ENCODE peak calls at places on chromosomes 11 and 22, in five cellular contexts. H is neuronal stem cell, S is trophoblast cell, A is H9, Z is mesenchymal stem cell. W is an unnamed sample.
A peak's percentile ranks its signal among the peaks of the same experiment; 100 is the strongest.

GRCh38 chr11:68527585-68527984 is 67.0 kb downstream of the PPP6R3 start:
- DNase-seq in A (no peak), H (no peak), S (no peak), Z (no peak), W (no peak)

GRCh38 chr22:46273432-46274148 is 5.8 kb downstream of the TTC38 start:
- DNase-seq in H (no peak), A (no peak), Z (no peak), S (no peak), W (no peak)

GRCh38 chr22:40310081-40310770 is 36.1 kb upstream of the ADSL start:
- DNase-seq in H (no peak), A (no peak), Z (peak; percentile 76), S (peak; percentile 87), W (no peak)

GRCh38 chr11:28679795-28680194 is 571.6 kb downstream of the METTL15 start:
- DNase-seq in H (no peak), S (no peak), A (no peak), Z (peak; percentile 75), W (no peak)

GRCh38 chr11:73178092-73178539 is 36.0 kb upstream of the FCHSD2 start:
- DNase-seq in A (peak; percentile 77), H (peak; percentile 56), S (peak; percentile 49), Z (peak; percentile 70), W (peak; percentile 60)

GRCh38 chr11:92225563-92226308 is 1.1 kb downstream of the FAT3 start:
- DNase-seq in A (peak; percentile 64), S (no peak), Z (peak; percentile 5), H (peak; percentile 60), W (peak; percentile 77)

GRCh38 chr11:84193706-84194105 is 907.5 kb upstream of the CCDC90B start:
- DNase-seq in A (no peak), H (no peak), Z (no peak), S (no peak), W (no peak)

GRCh38 chr11:112179601-112180000 is 4.3 kb downstream of the BCO2 start:
- DNase-seq in Z (no peak), A (no peak), H (no peak), S (no peak), W (no peak)

GRCh38 chr11:86052697-86053641 is 15.9 kb downstream of the PICALM start:
- DNase-seq in H (no peak), S (peak; percentile 41), A (no peak), Z (no peak), W (no peak)

GRCh38 chr22:45224331-45224730 is 16.4 kb downstream of the KIAA0930 start:
- DNase-seq in S (no peak), Z (no peak), A (no peak), H (no peak), W (no peak)

GRCh38 chr11:33211588-33211987 is 45.6 kb upstream of the HIPK3 start:
- DNase-seq in Z (no peak), H (no peak), S (no peak), A (no peak), W (no peak)

GRCh38 chr11:8033312-8033715 is 46.2 kb downstream of the EIF3F start:
- DNase-seq in H (peak; percentile 73), A (peak; percentile 81), S (peak; percentile 39), Z (peak; percentile 81), W (peak; percentile 88)

GRCh38 chr11:100941033-100941432 is 188.6 kb downstream of the PGR start:
- DNase-seq in S (no peak), H (no peak), A (no peak), Z (no peak), W (no peak)

DNA sequence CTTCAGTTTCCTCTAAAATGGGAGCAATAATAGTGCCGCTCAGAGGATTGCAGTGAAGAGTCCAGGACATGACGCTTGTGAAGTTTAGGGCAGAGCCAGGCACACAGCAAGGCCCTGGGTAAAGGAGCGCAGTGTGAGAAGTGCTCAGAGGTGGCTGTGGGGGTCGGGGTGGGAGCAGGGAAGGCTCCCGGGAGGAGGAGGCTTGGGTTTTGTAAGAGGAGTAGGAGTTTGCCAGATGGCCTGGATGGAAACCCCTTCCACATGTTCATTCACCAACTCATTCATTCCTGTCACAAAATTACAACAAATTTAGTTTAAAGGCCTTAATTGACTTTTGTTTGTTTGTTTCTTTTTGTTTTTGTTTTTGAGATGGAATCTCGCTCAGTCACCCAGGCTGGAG is 17.0 kb downstream of the CRYBB2 start:
- DNase-seq in A (no peak), Z (no peak), H (no peak), S (no peak), W (no peak)
- H2AFZ ChIP-seq in A (no peak overlapping the region), Z (no peak overlapping the region), H (peak overlapping the region; percentile 82), S (peak overlapping the region; percentile 4), W (peak overlapping the region; percentile 5)

DNA sequence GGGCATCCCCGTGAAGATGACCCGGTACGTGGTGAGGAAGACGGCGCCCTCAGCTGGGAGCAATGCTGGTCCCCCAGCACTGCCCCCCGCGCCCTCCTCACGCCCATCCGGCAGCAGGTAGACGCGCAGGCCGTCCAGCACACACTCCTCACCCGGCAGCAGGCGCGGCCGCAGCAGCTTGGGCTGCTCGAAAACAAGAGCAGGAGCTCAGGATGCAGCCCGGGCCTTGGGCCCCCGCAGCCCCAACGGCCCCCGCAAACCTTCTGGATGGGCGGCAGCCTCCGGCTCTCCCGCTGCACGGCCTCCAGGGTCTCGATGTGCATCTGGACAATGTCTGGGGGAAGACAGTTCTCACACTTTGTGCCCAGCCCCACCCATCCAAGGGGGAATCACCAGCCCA is 13.3 kb downstream of the SBF1 start:
- DNase-seq in A (no peak), S (no peak), Z (no peak), H (no peak), W (no peak)
- H2BK12ac ChIP-seq in A (no peak overlapping the region), S (no peak overlapping the region), Z (no peak overlapping the region), H (no peak overlapping the region), W (no peak overlapping the region)

GRCh38 chr11:128830836-128831780 is 36.0 kb downstream of the KCNJ1 start:
- DNase-seq in A (peak; percentile 86), H (peak; percentile 84), S (peak; percentile 73), Z (peak; percentile 81), W (peak; percentile 66)
- H2AFZ ChIP-seq in A (no peak overlapping the region), H (peak overlapping the region; percentile 56), S (no peak overlapping the region), Z (no peak overlapping the region), W (no peak overlapping the region)

GRCh38 chr22:37311761-37312312 is 29.5 kb downstream of the CYTH4 start:
- DNase-seq in H (no peak), Z (no peak), S (no peak), A (no peak), W (no peak)
- H2BK12ac ChIP-seq in H (no peak overlapping the region), Z (peak overlapping the region; percentile 99), S (no peak overlapping the region), A (no peak overlapping the region), W (peak overlapping the region; percentile 60)